ENCODE peak calls at places on chromosomes 1 and 21, in seven cellular contexts. E is ovary, T is hepatocyte, J is H1, C is heart left ventricle, B is endodermal cell, W is lower lobe of right lung. F is an unnamed sample.

GRCh38 chr1:169680377-169681019 is 30.9 kb downstream of the SELL start:
- DNase-seq in E (no peak), T (no peak), J (no peak), C (no peak), B (no peak), W (no peak), F (no peak)

GRCh38 chr1:21357161-21357560 is 66.9 kb upstream of the ECE1 start:
- DNase-seq in E (no peak), T (no peak), J (no peak), C (no peak), B (no peak), W (no peak), F (no peak)

GRCh38 chr21:18951291-18952038 is 547.9 kb upstream of the TMPRSS15 start:
- DNase-seq in E (no peak), T (peak; percentile 60), J (peak; percentile 55), C (no peak), B (peak; percentile 82), W (no peak), F (no peak)

GRCh38 chr1:153616144-153616884 is at the start of gene S100A14:
- DNase-seq in E (no peak), T (peak; percentile 89), J (no peak), C (no peak), B (peak; percentile 68), W (peak; percentile 87), F (peak; percentile 96)

GRCh38 chr1:36342426-36343185 is 19.2 kb upstream of the EVA1B start:
- DNase-seq in E (no peak), T (peak; percentile 52), J (peak; percentile 79), C (no peak), B (peak; percentile 86), W (peak; percentile 70), F (peak; percentile 73)

GRCh38 chr1:78619803-78620579 is at the start of gene IFI44L:
- DNase-seq in E (peak; percentile 48), T (no peak), J (no peak), C (peak; percentile 56), B (no peak), W (peak; percentile 42), F (no peak)

GRCh38 chr21:37267269-37268185 is at the start of gene VPS26C:
- DNase-seq in E (peak; percentile 98), T (peak; percentile 99), J (peak; percentile 94), C (peak; percentile 98), B (peak; percentile 99), W (peak; percentile 100), F (peak; percentile 100)

GRCh38 chr1:235989105-235989504 is 75.8 kb downstream of the NID1 start:
- DNase-seq in E (no peak), T (no peak), J (no peak), C (no peak), B (no peak), W (no peak), F (no peak)

GRCh38 chr1:2212542-2213491 is 15.3 kb upstream of the SKI start:
- DNase-seq in E (peak; percentile 96), T (peak; percentile 95), J (peak; percentile 92), C (peak; percentile 96), B (peak; percentile 97), W (peak; percentile 92), F (peak; percentile 82)

GRCh38 chr1:21764615-21765423 is 18.1 kb downstream of the USP48 start:
- DNase-seq in E (no peak), T (no peak), J (no peak), C (no peak), B (peak; percentile 69), W (no peak), F (no peak)

GRCh38 chr1:155002479-155003226 is at the start of gene ZBTB7B:
- DNase-seq in E (peak; percentile 56), T (peak; percentile 77), J (no peak), C (peak; percentile 36), B (peak; percentile 77), W (peak; percentile 80), F (peak; percentile 78)

GRCh38 chr1:206930210-206930798 is 8.6 kb upstream of the FCMR start:
- DNase-seq in E (no peak), T (no peak), J (no peak), C (no peak), B (no peak), W (peak; percentile 52), F (peak; percentile 48)

GRCh38 chr1:93079685-93080141 is 630 bp downstream of the MTF2 start:
- DNase-seq in E (peak; percentile 19), T (peak; percentile 42), J (peak; percentile 59), C (peak; percentile 16), B (peak; percentile 72), W (peak; percentile 51), F (peak; percentile 59)

GRCh38 chr1:156378557-156378956 is 9.5 kb downstream of the RHBG start:
- DNase-seq in E (no peak), T (no peak), J (no peak), C (no peak), B (no peak), W (no peak), F (no peak)

GRCh38 chr1:179937668-179938259 is 16.8 kb upstream of the CEP350 start:
- DNase-seq in E (no peak), T (no peak), J (no peak), C (no peak), B (no peak), W (no peak), F (no peak)

GRCh38 chr1:107572674-107573205 is 392.2 kb downstream of the VAV3 start:
- DNase-seq in E (no peak), T (peak; percentile 29), J (no peak), C (no peak), B (no peak), W (no peak), F (no peak)

GRCh38 chr1:68291763-68292384 is 59.6 kb upstream of the WLS start:
- DNase-seq in E (no peak), T (no peak), J (no peak), C (no peak), B (peak; percentile 67), W (no peak), F (no peak)

GRCh38 chr1:203448521-203449061 is 27.0 kb upstream of the PRELP start:
- DNase-seq in E (peak; percentile 88), T (peak; percentile 53), J (no peak), C (no peak), B (peak; percentile 67), W (no peak), F (no peak)

GRCh38 chr1:27873671-27874384 is 1.5 kb downstream of the THEMIS2 start:
- DNase-seq in E (no peak), T (no peak), J (no peak), C (no peak), B (no peak), W (peak; percentile 81), F (no peak)

GRCh38 chr21:39071623-39072214 is 111.5 kb downstream of the PSMG1 start:
- DNase-seq in E (no peak), T (peak; percentile 40), J (no peak), C (no peak), B (no peak), W (no peak), F (no peak)

GRCh38 chr1:57770772-57771171 is 346.9 kb upstream of the DAB1 start:
- DNase-seq in E (no peak), T (no peak), J (no peak), C (no peak), B (no peak), W (no peak), F (no peak)

GRCh38 chr1:91523462-91523861 is 22.8 kb downstream of the CDC7 start:
- DNase-seq in E (no peak), T (no peak), J (no peak), C (no peak), B (no peak), W (no peak), F (peak; percentile 28)

GRCh38 chr21:34546556-34546955 is 34.5 kb upstream of the KCNE1 start:
- DNase-seq in E (no peak), T (no peak), J (no peak), C (no peak), B (no peak), W (no peak), F (no peak)
- H3K4me1 ChIP-seq in E (no peaks in the 10 kb centered on the region), T (peaks cover 20% of the 10 kb centered on the region), J (no peaks in the 10 kb centered on the region), C (peaks cover 10% of the 10 kb centered on the region), B (peaks cover 6% of the 10 kb centered on the region), W (peaks cover 40% of the 10 kb centered on the region), F (peaks cover 35% of the 10 kb centered on the region)

GRCh38 chr1:172286629-172287076 is 133.8 kb upstream of the C1orf105 start:
- DNase-seq in E (peak; percentile 20), T (no peak), J (no peak), C (no peak), B (no peak), W (no peak), F (no peak)
- H3K4me3 ChIP-seq in E (no peak overlapping the region), T (no peak overlapping the region), J (no peak overlapping the region), C (no peak overlapping the region), B (no peak overlapping the region), W (no peak overlapping the region), F (no peak overlapping the region)

DNA sequence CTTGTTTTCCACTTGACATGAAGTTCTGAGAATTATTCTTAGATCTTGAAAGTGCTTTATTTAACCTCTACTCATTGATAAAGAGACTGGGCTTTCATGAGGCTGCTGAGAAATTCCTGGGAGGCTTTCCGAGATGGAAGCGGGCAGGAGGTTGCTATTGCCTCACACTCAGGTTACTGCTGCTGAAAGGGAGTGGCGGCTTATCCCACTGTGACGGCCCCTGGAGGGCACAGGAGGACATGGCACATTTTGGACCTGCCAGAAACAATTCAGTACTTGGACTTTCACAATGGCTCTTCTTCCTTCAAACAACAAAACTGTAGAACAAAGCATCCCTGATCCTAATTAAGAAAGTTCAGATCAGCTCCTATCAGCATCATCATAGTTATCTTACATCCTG is 16.2 kb upstream of the MARK1 start:
- DNase-seq in E (no peak), T (peak; percentile 35), J (no peak), C (peak; percentile 14), B (peak; percentile 83), W (peak; percentile 49), F (no peak)
- TF ChIP-seq CTCF in E (no peak), T (no peak), J (peak; percentile 67), C (no peak), B (peak; percentile 79), W (no peak), F (no peak)

GRCh38 chr1:10682449-10683365 is 113.7 kb downstream of the CASZ1 start:
- DNase-seq in E (no peak), T (no peak), J (no peak), C (no peak), B (no peak), W (no peak), F (no peak)

GRCh38 chr1:10680487-10680886 is 116.0 kb downstream of the CASZ1 start:
- DNase-seq in E (no peak), T (no peak), J (no peak), C (no peak), B (no peak), W (peak; percentile 76), F (no peak)

GRCh38 chr1:10681296-10682113 is 114.9 kb downstream of the CASZ1 start:
- DNase-seq in E (no peak), T (no peak), J (no peak), C (no peak), B (no peak), W (no peak), F (no peak)

GRCh38 chr1:10679521-10680220 is 116.8 kb downstream of the CASZ1 start:
- DNase-seq in E (no peak), T (peak; percentile 70), J (peak; percentile 83), C (peak; percentile 59), B (peak; percentile 96), W (no peak), F (no peak)

GRCh38 chr1:10682114-10682445 is 114.4 kb downstream of the CASZ1 start:
- DNase-seq in E (no peak), T (no peak), J (no peak), C (no peak), B (no peak), W (no peak), F (no peak)
- H3K4me1 ChIP-seq in E (peaks cover 21% of the 10 kb centered on the region), T (peaks cover 65% of the 10 kb centered on the region), J (peaks cover 54% of the 10 kb centered on the region), C (peaks cover 97% of the 10 kb centered on the region), B (peaks cover 38% of the 10 kb centered on the region), W (peaks cover 96% of the 10 kb centered on the region), F (peaks cover 46% of the 10 kb centered on the region)